ENCODE peak calls at places on chromosomes 2 and 18, in ten cellular contexts. E, F, P, G, O, H, L, R, D and V are unnamed samples.

GRCh38 chr2:56688661-56689060 is 504.9 kb downstream of the CCDC85A start:
- DNase-seq in E (no peak), F (no peak), P (no peak), G (no peak), O (no peak), H (no peak), L (no peak), R (no peak), D (no peak), V (peak)

GRCh38 chr2:124145982-124146381 is 120.9 kb downstream of the CNTNAP5 start:
- DNase-seq in E (no peak), F (no peak), P (no peak), G (no peak), O (no peak), H (no peak), L (no peak), R (no peak), D (no peak), V (no peak)

GRCh38 chr2:3705808-3706207 is 2.4 kb downstream of the DCDC2C start:
- DNase-seq in E (no peak), F (no peak), P (no peak), G (no peak), O (no peak), H (no peak), L (no peak), R (no peak), D (no peak), V (no peak)

GRCh38 chr18:65435529-65435928 is 315.3 kb upstream of the CDH7 start:
- DNase-seq in E (no peak), F (no peak), P (no peak), G (no peak), O (no peak), H (no peak), L (no peak), R (no peak), D (no peak), V (no peak)

GRCh38 chr2:134160793-134161504 is 92.9 kb upstream of the MGAT5 start:
- DNase-seq in E (no peak), F (no peak), P (no peak), G (no peak), O (no peak), H (no peak), L (no peak), R (no peak), D (no peak), V (no peak)

GRCh38 chr18:39841133-39842041 is 2113.6 kb upstream of the PIK3C3 start:
- DNase-seq in E (peak), F (peak), P (peak), G (peak), O (peak), H (peak), L (peak), R (no peak), D (peak), V (peak)

GRCh38 chr2:174124171-174124570 is 124.2 kb downstream of the OLA1 start:
- DNase-seq in E (no peak), F (no peak), P (no peak), G (peak), O (peak), H (no peak), L (no peak), R (no peak), D (no peak), V (no peak)

GRCh38 chr2:21454839-21455238 is 331.1 kb downstream of the TDRD15 start:
- DNase-seq in E (no peak), F (no peak), P (no peak), G (no peak), O (no peak), H (no peak), L (no peak), R (no peak), D (no peak), V (no peak)

GRCh38 chr18:6850396-6850795 is 120.9 kb downstream of the ARHGAP28 start:
- DNase-seq in E (peak), F (no peak), P (no peak), G (no peak), O (no peak), H (no peak), L (no peak), R (no peak), D (no peak), V (no peak)

GRCh38 chr2:238938460-238939055 is 90.7 kb downstream of the TWIST2 start:
- DNase-seq in E (no peak), F (no peak), P (no peak), G (no peak), O (no peak), H (no peak), L (peak), R (no peak), D (no peak), V (peak)

GRCh38 chr2:140063356-140063755 is 1283.2 kb upstream of the NXPH2 start:
- DNase-seq in E (no peak), F (no peak), P (no peak), G (no peak), O (no peak), H (no peak), L (no peak), R (no peak), D (no peak), V (no peak)

GRCh38 chr18:25284278-25284677 is 67.7 kb downstream of the ZNF521 start:
- DNase-seq in E (no peak), F (no peak), P (no peak), G (no peak), O (no peak), H (no peak), L (no peak), R (no peak), D (no peak), V (no peak)

GRCh38 chr18:27772081-27772480 is 404.8 kb downstream of the CDH2 start:
- DNase-seq in E (peak), F (no peak), P (no peak), G (no peak), O (no peak), H (no peak), L (no peak), R (no peak), D (no peak), V (no peak)

GRCh38 chr2:854460-854859 is 96.2 kb upstream of the SNTG2 start:
- DNase-seq in E (peak), F (peak), P (no peak), G (peak), O (peak), H (peak), L (peak), R (no peak), D (peak), V (no peak)

GRCh38 chr2:43139501-43139900 is 86.9 kb downstream of the ZFP36L2 start:
- DNase-seq in E (no peak), F (no peak), P (no peak), G (no peak), O (no peak), H (no peak), L (no peak), R (no peak), D (no peak), V (no peak)

GRCh38 chr18:9100796-9101195 is 1.7 kb upstream of the NDUFV2 start:
- DNase-seq in E (no peak), F (no peak), P (no peak), G (no peak), O (no peak), H (no peak), L (no peak), R (no peak), D (no peak), V (no peak)

GRCh38 chr2:237599465-237600110 is 9.1 kb upstream of the RAB17 start:
- DNase-seq in E (no peak), F (no peak), P (no peak), G (no peak), O (no peak), H (no peak), L (no peak), R (no peak), D (no peak), V (no peak)

GRCh38 chr2:6442252-6442651 is 423.5 kb downstream of the CMPK2 start:
- DNase-seq in E (no peak), F (no peak), P (no peak), G (no peak), O (no peak), H (no peak), L (no peak), R (no peak), D (no peak), V (no peak)

GRCh38 chr2:237695201-237695780 is 67.9 kb downstream of the LRRFIP1 start:
- DNase-seq in E (peak), F (peak), P (no peak), G (no peak), O (no peak), H (peak), L (no peak), R (no peak), D (peak), V (peak)